ENCODE peak calls at places on chromosomes 16 and 17, in seven cellular contexts. Y is HCT116, T is SK-N-SH, J is GM12878, Q is H1, V is HepG2, H is K562. O is an unnamed sample.

GRCh38 chr17:75981019-75981615 is 2.1 kb downstream of the TEN1 start:
- DNase-seq in Y (no peak), T (no peak), J (no peak), Q (no peak), V (no peak), H (no peak), O (no peak)

GRCh38 chr16:14564881-14565687 is 65.0 kb downstream of the PARN start:
- DNase-seq in Y (no peak), T (no peak), J (no peak), Q (no peak), V (peak), H (no peak), O (no peak)

GRCh38 chr16:56667581-56668571 is at the start of gene MT1G:
- DNase-seq in Y (no peak), T (peak), J (no peak), Q (peak), V (peak), H (no peak), O (no peak)

GRCh38 chr16:4750896-4751295 is 16.1 kb downstream of the ZNF500 start:
- DNase-seq in Y (no peak), T (no peak), J (no peak), Q (no peak), V (no peak), H (no peak), O (no peak)

GRCh38 chr17:1158879-1159278 is 20.9 kb downstream of the ABR start:
- DNase-seq in Y (no peak), T (no peak), J (no peak), Q (no peak), V (no peak), H (no peak), O (no peak)

GRCh38 chr17:34318474-34318873 is 761 bp upstream of the CCL8 start:
- DNase-seq in Y (peak), T (no peak), J (no peak), Q (peak), V (no peak), H (peak), O (no peak)

GRCh38 chr16:49755291-49755611 is 100.7 kb downstream of the ZNF423 start:
- DNase-seq in Y (peak), T (peak), J (no peak), Q (no peak), V (no peak), H (peak), O (no peak)

GRCh38 chr17:66957951-66958579 is 6.4 kb upstream of the CACNG4 start:
- DNase-seq in Y (no peak), T (peak), J (no peak), Q (no peak), V (peak), H (no peak), O (no peak)

GRCh38 chr17:43998552-43998951 is 5.9 kb upstream of the NAGS start:
- DNase-seq in Y (no peak), T (no peak), J (no peak), Q (no peak), V (no peak), H (peak), O (no peak)

GRCh38 chr17:76262732-76263344 is 2.3 kb upstream of the UBALD2 start:
- DNase-seq in Y (no peak), T (no peak), J (no peak), Q (no peak), V (no peak), H (no peak), O (no peak)

GRCh38 chr16:75026892-75027391 is 28.1 kb downstream of the ZNRF1 start:
- DNase-seq in Y (no peak), T (no peak), J (no peak), Q (no peak), V (no peak), H (no peak), O (no peak)

GRCh38 chr16:68257906-68258800 is 6.2 kb upstream of the SLC7A6 start:
- DNase-seq in Y (no peak), T (no peak), J (no peak), Q (no peak), V (peak), H (no peak), O (no peak)

GRCh38 chr16:88685156-88686061 is 898 bp downstream of the SNAI3 start:
- DNase-seq in Y (no peak), T (peak), J (no peak), Q (peak), V (no peak), H (peak), O (no peak)

GRCh38 chr16:79071424-79071823 is 529.1 kb downstream of the MAF start:
- DNase-seq in Y (no peak), T (no peak), J (no peak), Q (no peak), V (no peak), H (no peak), O (no peak)

GRCh38 chr17:44354582-44355309 is 8.9 kb downstream of the FAM171A2 start:
- DNase-seq in Y (no peak), T (no peak), J (no peak), Q (peak), V (no peak), H (no peak), O (no peak)

GRCh38 chr17:17468217-17469010 is 8.4 kb upstream of the MED9 start:
- DNase-seq in Y (no peak), T (no peak), J (no peak), Q (no peak), V (no peak), H (no peak), O (no peak)

GRCh38 chr16:12819126-12820117 is 15.7 kb upstream of the CPPED1 start:
- DNase-seq in Y (peak), T (peak), J (peak), Q (peak), V (peak), H (peak), O (peak)

GRCh38 chr16:79082955-79083354 is 517.6 kb downstream of the MAF start:
- DNase-seq in Y (no peak), T (no peak), J (no peak), Q (no peak), V (no peak), H (no peak), O (no peak)

GRCh38 chr16:4290236-4290830 is 17.5 kb upstream of the TFAP4 start:
- DNase-seq in Y (peak), T (peak), J (no peak), Q (no peak), V (peak), H (no peak), O (peak)

GRCh38 chr16:76176153-76176552 is 101.0 kb upstream of the CNTNAP4 start:
- DNase-seq in Y (no peak), T (no peak), J (peak), Q (no peak), V (no peak), H (no peak), O (no peak)

GRCh38 chr17:1067282-1067956 is 70.5 kb downstream of the TIMM22 start:
- DNase-seq in Y (no peak), T (no peak), J (no peak), Q (no peak), V (peak), H (no peak), O (no peak)

GRCh38 chr17:44878627-44879221 is 20.5 kb downstream of the EFTUD2 start:
- DNase-seq in Y (peak), T (peak), J (no peak), Q (no peak), V (peak), H (peak), O (no peak)

GRCh38 chr17:32355649-32356377 is 5.9 kb downstream of the ZNF207 start:
- DNase-seq in Y (no peak), T (no peak), J (no peak), Q (no peak), V (no peak), H (no peak), O (no peak)

GRCh38 chr16:88497561-88498420 is 44.7 kb downstream of the ZFPM1 start:
- DNase-seq in Y (no peak), T (no peak), J (no peak), Q (no peak), V (no peak), H (peak), O (no peak)

GRCh38 chr17:65785109-65785508 is 223.7 kb upstream of the AXIN2 start:
- DNase-seq in Y (peak), T (no peak), J (no peak), Q (no peak), V (peak), H (peak), O (peak)

GRCh38 chr17:77696151-77696719 is 262.3 kb upstream of the TNRC6C start:
- DNase-seq in Y (no peak), T (peak), J (no peak), Q (no peak), V (no peak), H (no peak), O (no peak)

GRCh38 chr17:61179316-61179715 is 220.3 kb upstream of the TBX2 start:
- DNase-seq in Y (no peak), T (no peak), J (no peak), Q (no peak), V (peak), H (no peak), O (no peak)

GRCh38 chr16:54605536-54606066 is 319.0 kb upstream of the IRX3 start:
- DNase-seq in Y (no peak), T (no peak), J (no peak), Q (no peak), V (no peak), H (no peak), O (no peak)

GRCh38 chr17:69179227-69179952 is 37.7 kb upstream of the ABCA6 start:
- DNase-seq in Y (no peak), T (no peak), J (no peak), Q (no peak), V (no peak), H (no peak), O (no peak)

GRCh38 chr16:80973991-80974390 is 32.7 kb downstream of the CMC2 start:
- DNase-seq in Y (no peak), T (no peak), J (no peak), Q (no peak), V (no peak), H (peak), O (no peak)

GRCh38 chr17:28982191-28982793 is 23.5 kb downstream of the SEZ6 start:
- DNase-seq in Y (no peak), T (no peak), J (peak), Q (no peak), V (peak), H (no peak), O (no peak)

GRCh38 chr16:73912311-73912710 is 384.3 kb upstream of the PSMD7 start:
- DNase-seq in Y (no peak), T (no peak), J (no peak), Q (no peak), V (no peak), H (no peak), O (no peak)

GRCh38 chr16:1533443-1533951 is at the start of gene TMEM204:
- DNase-seq in Y (no peak), T (peak), J (no peak), Q (no peak), V (no peak), H (no peak), O (no peak)

GRCh38 chr17:17940451-17940911 is 31.7 kb downstream of the TOM1L2 start:
- DNase-seq in Y (no peak), T (peak), J (no peak), Q (no peak), V (no peak), H (no peak), O (no peak)

GRCh38 chr17:39757176-39757662 is 19.5 kb downstream of the GRB7 start:
- DNase-seq in Y (no peak), T (no peak), J (no peak), Q (no peak), V (no peak), H (no peak), O (no peak)

GRCh38 chr17:39754958-39755549 is 17.3 kb downstream of the GRB7 start:
- DNase-seq in Y (no peak), T (no peak), J (no peak), Q (peak), V (no peak), H (no peak), O (no peak)

GRCh38 chr17:39757931-39758873 is 20.5 kb downstream of the GRB7 start:
- DNase-seq in Y (no peak), T (no peak), J (peak), Q (no peak), V (no peak), H (no peak), O (no peak)

GRCh38 chr17:39755550-39756375 is 18.0 kb downstream of the GRB7 start:
- DNase-seq in Y (no peak), T (no peak), J (peak), Q (no peak), V (peak), H (no peak), O (no peak)

DNA sequence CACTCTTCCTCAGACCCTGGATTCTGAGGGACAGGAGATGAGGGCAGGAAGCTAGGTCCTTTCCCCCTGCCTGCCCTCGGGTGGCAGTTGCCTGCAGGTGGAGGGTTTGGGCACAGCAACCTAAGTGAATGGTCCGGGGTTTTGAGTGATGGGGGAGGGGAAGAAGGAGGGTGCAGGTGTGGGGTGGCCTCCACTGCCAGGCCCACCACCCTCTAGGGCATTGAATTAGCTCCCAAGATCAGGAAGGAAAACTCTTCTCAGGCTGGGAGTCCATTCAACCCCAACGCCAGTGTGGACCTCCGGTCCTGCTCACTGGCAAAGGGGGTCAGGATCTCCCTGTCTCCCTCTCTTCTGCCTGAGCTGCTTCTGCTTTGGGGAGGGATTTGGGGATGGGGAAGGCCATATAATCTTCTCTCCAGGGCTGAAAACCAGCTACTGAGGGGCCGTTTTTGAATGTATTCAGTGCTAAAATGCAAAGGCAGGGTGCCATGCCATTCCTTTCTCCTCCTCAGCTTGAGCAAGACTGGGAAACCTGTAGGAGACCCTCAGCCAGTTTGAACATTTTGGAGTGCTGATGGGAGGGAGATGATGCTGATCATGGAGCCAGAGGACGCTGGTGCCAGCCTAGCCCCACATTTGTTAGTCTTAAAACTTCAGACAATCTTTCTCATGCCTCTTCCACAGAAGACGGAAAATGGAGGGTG is 18.8 kb downstream of the GRB7 start:
- DNase-seq in Y (no peak), T (no peak), J (no peak), Q (no peak), V (no peak), H (no peak), O (no peak)
- TF ChIP-seq SIN3A in Y (no peak), T (no peak), J (no peak), Q (no peak), V (no peak), H (no peak), O (no peak)

DNA sequence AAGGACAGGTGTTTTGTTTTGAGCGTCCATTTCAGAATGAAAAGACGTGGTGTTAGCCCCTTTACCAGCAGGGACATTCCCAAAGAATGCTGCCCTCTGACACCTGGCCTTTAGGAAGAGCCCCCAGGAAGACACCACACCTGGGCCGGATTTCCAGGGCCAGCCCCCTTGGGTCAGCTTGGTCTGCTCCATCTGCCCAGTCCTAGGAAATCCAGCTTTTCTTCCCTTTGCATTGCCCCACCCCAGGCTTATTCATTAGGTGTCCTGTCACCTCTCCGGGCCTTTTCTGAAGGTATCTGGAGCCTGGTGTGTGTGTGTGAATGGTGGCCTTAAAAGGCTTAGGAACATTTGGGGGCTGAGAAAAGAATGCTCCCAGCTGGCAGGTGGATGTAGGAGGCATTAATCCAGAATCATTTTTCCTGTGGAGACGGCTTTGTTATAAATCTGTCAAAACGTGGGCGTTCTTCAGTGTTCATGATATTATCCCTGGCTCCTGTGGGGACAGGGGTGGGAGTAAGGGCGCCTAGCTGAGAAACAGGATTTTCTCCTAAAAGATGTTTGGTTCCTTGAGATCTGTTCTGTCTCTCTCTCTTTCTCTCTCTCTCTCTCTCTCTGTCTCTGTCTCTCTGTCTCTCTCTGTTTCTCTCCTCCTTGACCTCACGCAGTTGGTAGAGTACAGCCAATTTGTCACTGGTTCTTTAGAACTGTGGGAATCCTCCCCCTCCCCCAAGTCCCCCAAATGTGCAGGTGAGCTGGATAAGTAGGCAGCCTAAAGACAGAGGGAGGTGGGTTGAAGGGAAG is 84.0 kb downstream of the NTN1 start:
- DNase-seq in Y (no peak), T (no peak), J (no peak), Q (no peak), V (no peak), H (no peak), O (no peak)
- H3K4me3 ChIP-seq in Y (no peak), T (no peak), J (no peak), Q (no peak), V (no peak), H (no peak), O (no peak)

GRCh38 chr17:2796164-2797140 is at the start of gene RAP1GAP2:
- DNase-seq in Y (no peak), T (no peak), J (no peak), Q (no peak), V (no peak), H (no peak), O (no peak)
- TF ChIP-seq SIN3A in Y (no peak), T (no peak), J (no peak), Q (no peak), V (no peak), H (no peak), O (no peak)

DNA sequence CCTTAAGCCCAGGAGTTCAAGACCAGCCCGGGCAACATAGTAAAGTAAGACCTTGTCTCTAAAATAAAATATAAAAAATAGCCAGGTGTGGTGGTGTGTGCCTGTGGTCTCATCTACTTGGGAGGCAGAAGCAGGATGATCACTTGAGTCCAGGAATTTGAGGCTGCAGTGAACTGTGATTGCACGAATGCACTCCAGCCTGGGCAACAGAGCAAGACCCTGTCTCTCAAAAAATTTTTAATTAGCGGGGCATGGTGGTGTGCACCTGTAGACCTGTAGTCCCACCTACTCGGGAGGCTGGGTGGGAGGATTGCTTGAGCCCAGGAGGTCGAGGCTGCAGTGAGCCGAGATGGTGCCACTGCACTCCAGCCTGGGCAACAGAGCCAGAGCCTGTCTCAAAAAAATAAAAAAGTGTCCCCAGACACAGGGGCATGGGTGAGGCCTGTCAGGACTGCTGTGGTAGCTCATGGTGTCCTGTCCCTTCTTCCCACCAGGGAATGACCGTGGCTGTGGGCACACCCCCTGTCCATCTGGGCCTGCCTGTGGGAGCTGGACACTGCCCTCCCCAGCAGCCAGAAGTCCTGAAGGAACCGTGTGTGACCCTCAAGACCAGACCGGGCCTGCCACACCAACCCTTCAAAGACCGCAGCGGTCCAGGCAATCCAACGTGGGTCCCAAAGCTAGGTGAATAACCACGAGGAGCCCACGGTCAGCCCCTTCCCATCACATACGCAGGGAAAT is 30.8 kb upstream of the GAA start:
- DNase-seq in Y (no peak), T (no peak), J (no peak), Q (no peak), V (no peak), H (no peak), O (no peak)
- H3K4me3 ChIP-seq in Y (no peak), T (no peak), J (no peak), Q (no peak), V (peak), H (no peak), O (peak)

GRCh38 chr17:54899721-54900456 is 763 bp upstream of the TOM1L1 start:
- DNase-seq in Y (no peak), T (peak), J (no peak), Q (peak), V (peak), H (peak), O (no peak)

GRCh38 chr17:54899201-54899600 is 1.5 kb upstream of the TOM1L1 start:
- DNase-seq in Y (no peak), T (peak), J (no peak), Q (no peak), V (no peak), H (no peak), O (no peak)

GRCh38 chr17:54902017-54902416 is 1.4 kb downstream of the TOM1L1 start:
- DNase-seq in Y (no peak), T (no peak), J (no peak), Q (no peak), V (no peak), H (no peak), O (no peak)

GRCh38 chr17:54901230-54901847 is 687 bp downstream of the TOM1L1 start:
- DNase-seq in Y (peak), T (peak), J (no peak), Q (no peak), V (peak), H (no peak), O (no peak)

GRCh38 chr17:54900457-54901229 is at the start of gene TOM1L1:
- DNase-seq in Y (peak), T (peak), J (no peak), Q (peak), V (peak), H (peak), O (no peak)
- TF ChIP-seq SIN3A in Y (no peak), T (no peak), J (no peak), Q (no peak), V (peak), H (no peak), O (peak)

GRCh38 chr17:82817947-82818346 is 21.9 kb downstream of the ZNF750 start:
- DNase-seq in Y (no peak), T (no peak), J (no peak), Q (no peak), V (no peak), H (no peak), O (no peak)
- H3K4me3 ChIP-seq in Y (no peak), T (no peak), J (no peak), Q (no peak), V (no peak), H (no peak), O (no peak)

DNA sequence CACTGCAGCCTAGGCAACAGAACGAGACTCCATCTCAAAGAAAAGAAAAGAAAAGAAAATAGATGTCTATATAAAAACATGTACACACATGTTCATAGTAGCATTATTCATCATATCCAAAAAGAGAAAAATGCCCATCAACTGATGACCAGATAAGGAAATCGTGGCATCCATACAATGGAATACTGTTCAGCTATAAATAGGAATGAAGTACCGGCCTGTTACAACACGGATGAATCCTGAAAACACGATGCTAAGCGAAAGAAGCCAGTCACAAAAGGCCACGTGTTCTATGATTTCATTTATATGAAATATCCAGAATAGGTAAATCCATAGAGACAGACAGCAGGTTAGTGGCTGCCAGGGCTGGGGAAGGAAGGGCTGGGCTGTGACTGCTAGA is 65.8 kb downstream of the TBC1D16 start:
- DNase-seq in Y (no peak), T (no peak), J (no peak), Q (no peak), V (no peak), H (no peak), O (no peak)
- TF ChIP-seq SIN3A in Y (no peak), T (no peak), J (no peak), Q (no peak), V (no peak), H (no peak), O (no peak)